ENCODE peak calls at places on chromosomes 7 and 10, in five cellular contexts. One of them, this sample, is unnamed.

GRCh38 chr7:124201768-124202349 is 169.0 kb upstream of the TMEM229A start:
- DNase-seq in T-helper 1 cell: no peak
- DNase-seq in trophoblast cell: no peak
- DNase-seq in activated T-helper 2 cell treated with anti-CD3 and anti-CD28 coated beads, Interferon-gamma antibody, Interleukin-2, Interleukin-4, amounts not matched to agents 10 μg/mL and 5 μg/mL and 100 μg/mL, durations not matched to agents 14 hours and 24 hours and 36 hours: no peak
- DNase-seq in Right ventricle myocardium superior: no peak
- DNase-seq in this sample: no peak

GRCh38 chr7:121323515-121323914 is 5.3 kb upstream of the WNT16 start:
- DNase-seq in activated T-helper 2 cell treated with anti-CD3 and anti-CD28 coated beads, Interferon-gamma antibody, Interleukin-2, Interleukin-4, amounts not matched to agents 10 μg/mL and 5 μg/mL and 100 μg/mL, durations not matched to agents 14 hours and 24 hours and 36 hours: no peak
- DNase-seq in Right ventricle myocardium superior: no peak
- DNase-seq in trophoblast cell: no peak
- DNase-seq in T-helper 1 cell: no peak
- DNase-seq in this sample: no peak

GRCh38 chr10:28959850-28960501 is 282.7 kb downstream of the BAMBI start:
- DNase-seq in activated T-helper 2 cell treated with anti-CD3 and anti-CD28 coated beads, Interferon-gamma antibody, Interleukin-2, Interleukin-4, amounts not matched to agents 10 μg/mL and 5 μg/mL and 100 μg/mL, durations not matched to agents 14 hours and 24 hours and 36 hours: no peak
- DNase-seq in Right ventricle myocardium superior: no peak
- DNase-seq in T-helper 1 cell: no peak
- DNase-seq in trophoblast cell: no peak
- DNase-seq in this sample: no peak

GRCh38 chr7:157255201-157255606 is 81.6 kb upstream of the DNAJB6 start:
- DNase-seq in activated T-helper 2 cell treated with anti-CD3 and anti-CD28 coated beads, Interferon-gamma antibody, Interleukin-2, Interleukin-4, amounts not matched to agents 10 μg/mL and 5 μg/mL and 100 μg/mL, durations not matched to agents 14 hours and 24 hours and 36 hours: no peak
- DNase-seq in T-helper 1 cell: no peak
- DNase-seq in trophoblast cell: no peak
- DNase-seq in Right ventricle myocardium superior: no peak
- DNase-seq in this sample: no peak

GRCh38 chr7:17234398-17235021 is 63.9 kb upstream of the AHR start:
- DNase-seq in T-helper 1 cell: peak
- DNase-seq in Right ventricle myocardium superior: no peak
- DNase-seq in trophoblast cell: peak
- DNase-seq in activated T-helper 2 cell treated with anti-CD3 and anti-CD28 coated beads, Interferon-gamma antibody, Interleukin-2, Interleukin-4, amounts not matched to agents 10 μg/mL and 5 μg/mL and 100 μg/mL, durations not matched to agents 14 hours and 24 hours and 36 hours: peak
- DNase-seq in this sample: no peak

GRCh38 chr7:103114576-103115008 is 34.3 kb downstream of the NAPEPLD start:
- DNase-seq in Right ventricle myocardium superior: no peak
- DNase-seq in T-helper 1 cell: no peak
- DNase-seq in activated T-helper 2 cell treated with anti-CD3 and anti-CD28 coated beads, Interferon-gamma antibody, Interleukin-2, Interleukin-4, amounts not matched to agents 10 μg/mL and 5 μg/mL and 100 μg/mL, durations not matched to agents 14 hours and 24 hours and 36 hours: no peak
- DNase-seq in trophoblast cell: no peak
- DNase-seq in this sample: no peak

GRCh38 chr7:92255308-92255707 is 9.5 kb downstream of the ANKIB1 start:
- DNase-seq in Right ventricle myocardium superior: no peak
- DNase-seq in T-helper 1 cell: no peak
- DNase-seq in trophoblast cell: peak
- DNase-seq in activated T-helper 2 cell treated with anti-CD3 and anti-CD28 coated beads, Interferon-gamma antibody, Interleukin-2, Interleukin-4, amounts not matched to agents 10 μg/mL and 5 μg/mL and 100 μg/mL, durations not matched to agents 14 hours and 24 hours and 36 hours: no peak
- DNase-seq in this sample: no peak

GRCh38 chr7:26100940-26101339 is 51.1 kb upstream of the NFE2L3 start:
- DNase-seq in T-helper 1 cell: no peak
- DNase-seq in activated T-helper 2 cell treated with anti-CD3 and anti-CD28 coated beads, Interferon-gamma antibody, Interleukin-2, Interleukin-4, amounts not matched to agents 10 μg/mL and 5 μg/mL and 100 μg/mL, durations not matched to agents 14 hours and 24 hours and 36 hours: no peak
- DNase-seq in Right ventricle myocardium superior: no peak
- DNase-seq in trophoblast cell: no peak
- DNase-seq in this sample: no peak

GRCh38 chr10:102299873-102300272 is 54.5 kb downstream of the GBF1 start:
- DNase-seq in T-helper 1 cell: no peak
- DNase-seq in Right ventricle myocardium superior: no peak
- DNase-seq in activated T-helper 2 cell treated with anti-CD3 and anti-CD28 coated beads, Interferon-gamma antibody, Interleukin-2, Interleukin-4, amounts not matched to agents 10 μg/mL and 5 μg/mL and 100 μg/mL, durations not matched to agents 14 hours and 24 hours and 36 hours: no peak
- DNase-seq in trophoblast cell: no peak
- DNase-seq in this sample: no peak

GRCh38 chr10:3848768-3849643 is 64.0 kb upstream of the KLF6 start:
- DNase-seq in trophoblast cell: peak
- DNase-seq in activated T-helper 2 cell treated with anti-CD3 and anti-CD28 coated beads, Interferon-gamma antibody, Interleukin-2, Interleukin-4, amounts not matched to agents 10 μg/mL and 5 μg/mL and 100 μg/mL, durations not matched to agents 14 hours and 24 hours and 36 hours: no peak
- DNase-seq in Right ventricle myocardium superior: no peak
- DNase-seq in T-helper 1 cell: no peak
- DNase-seq in this sample: no peak

GRCh38 chr10:77163670-77164348 is 473.8 kb downstream of the KCNMA1 start:
- DNase-seq in activated T-helper 2 cell treated with anti-CD3 and anti-CD28 coated beads, Interferon-gamma antibody, Interleukin-2, Interleukin-4, amounts not matched to agents 10 μg/mL and 5 μg/mL and 100 μg/mL, durations not matched to agents 14 hours and 24 hours and 36 hours: no peak
- DNase-seq in trophoblast cell: peak
- DNase-seq in T-helper 1 cell: no peak
- DNase-seq in Right ventricle myocardium superior: no peak
- DNase-seq in this sample: no peak

GRCh38 chr10:97685395-97685958 is 1.6 kb downstream of the AVPI1 start:
- DNase-seq in Right ventricle myocardium superior: no peak
- DNase-seq in T-helper 1 cell: no peak
- DNase-seq in trophoblast cell: peak
- DNase-seq in activated T-helper 2 cell treated with anti-CD3 and anti-CD28 coated beads, Interferon-gamma antibody, Interleukin-2, Interleukin-4, amounts not matched to agents 10 μg/mL and 5 μg/mL and 100 μg/mL, durations not matched to agents 14 hours and 24 hours and 36 hours: no peak
- DNase-seq in this sample: peak